ENCODE peak calls at places on chromosomes 13 and 19, in eight cellular contexts. M is heart left ventricle; F is esophagus squamous epithelium; P is CD8-positive, alpha-beta T cell; Q is HCT116; U is testis; J is ovary; W is heart right ventricle. B is an unnamed sample. For H3K36me3, the result is how much of the 10 kb centered on the place peaks cover.

GRCh38 chr13:48220592-48221300 is 12.3 kb upstream of the ITM2B start:
- DNase-seq in M (no peak), F (no peak), P (no peak), Q (no peak), U (no peak), J (peak), W (no peak), B (no peak)

GRCh38 chr13:30803791-30804190 is 68.4 kb downstream of the ALOX5AP start:
- DNase-seq in M (no peak), F (no peak), P (no peak), Q (no peak), U (no peak), J (no peak), W (no peak), B (no peak)

GRCh38 chr13:99464441-99464949 is 36.8 kb upstream of the TM9SF2 start:
- DNase-seq in M (no peak), F (no peak), P (peak), Q (no peak), U (no peak), J (no peak), W (no peak), B (no peak)

GRCh38 chr19:51020988-51021651 is 1.6 kb upstream of the KLK10 start:
- DNase-seq in M (no peak), F (no peak), P (no peak), Q (no peak), U (peak), J (peak), W (no peak), B (peak)

GRCh38 chr19:31560021-31560770 is 211.0 kb upstream of the TSHZ3 start:
- DNase-seq in M (no peak), F (no peak), P (no peak), Q (no peak), U (no peak), J (no peak), W (no peak), B (no peak)

GRCh38 chr13:87094646-87095045 is 576.5 kb upstream of the SLITRK5 start:
- DNase-seq in M (no peak), F (no peak), P (no peak), Q (no peak), U (no peak), J (no peak), W (no peak), B (no peak)

GRCh38 chr19:43957891-43958290 is 6.9 kb downstream of the ZNF221 start:
- DNase-seq in M (no peak), F (no peak), P (no peak), Q (no peak), U (no peak), J (no peak), W (no peak), B (no peak)

GRCh38 chr13:101949681-101950080 is 452.2 kb downstream of the FGF14 start:
- DNase-seq in M (no peak), F (no peak), P (no peak), Q (no peak), U (no peak), J (no peak), W (no peak), B (no peak)

GRCh38 chr13:113183450-113184129 is 24.9 kb downstream of the PCID2 start:
- DNase-seq in M (no peak), F (no peak), P (no peak), Q (no peak), U (no peak), J (no peak), W (no peak), B (no peak)

GRCh38 chr19:36106991-36107390 is 4.0 kb upstream of the OVOL3 start:
- DNase-seq in M (no peak), F (no peak), P (no peak), Q (no peak), U (no peak), J (no peak), W (no peak), B (no peak)

GRCh38 chr13:33351324-33351723 is 65.8 kb upstream of the STARD13 start:
- DNase-seq in M (peak), F (no peak), P (no peak), Q (peak), U (no peak), J (no peak), W (no peak), B (no peak)

GRCh38 chr13:94928127-94928526 is 215.8 kb upstream of the SOX21 start:
- DNase-seq in M (no peak), F (no peak), P (no peak), Q (no peak), U (no peak), J (no peak), W (no peak), B (no peak)

GRCh38 chr13:38902551-38902950 is 88.1 kb downstream of the STOML3 start:
- DNase-seq in M (no peak), F (no peak), P (no peak), Q (no peak), U (no peak), J (no peak), W (no peak), B (no peak)

GRCh38 chr19:42487025-42487797 is 41.1 kb downstream of the CEACAM1 start:
- DNase-seq in M (no peak), F (no peak), P (no peak), Q (no peak), U (peak), J (no peak), W (no peak), B (no peak)

GRCh38 chr19:19459707-19460251 is 54.3 kb downstream of the GATAD2A start:
- DNase-seq in M (peak), F (no peak), P (peak), Q (no peak), U (no peak), J (no peak), W (no peak), B (peak)

GRCh38 chr19:6801397-6802086 is 29.0 kb downstream of the VAV1 start:
- DNase-seq in M (peak), F (peak), P (peak), Q (peak), U (peak), J (peak), W (peak), B (peak)

GRCh38 chr19:45716314-45717130 is 14.2 kb downstream of the FBXO46 start:
- DNase-seq in M (no peak), F (no peak), P (no peak), Q (no peak), U (peak), J (peak), W (no peak), B (no peak)

GRCh38 chr13:84137292-84137691 is 255.0 kb upstream of the SLITRK1 start:
- DNase-seq in M (no peak), F (no peak), P (peak), Q (no peak), U (no peak), J (no peak), W (no peak), B (no peak)

GRCh38 chr19:12730054-12730453 is 4.4 kb downstream of the TRIR start:
- DNase-seq in M (no peak), F (no peak), P (no peak), Q (no peak), U (no peak), J (no peak), W (no peak), B (no peak)
- H3K36me3 ChIP-seq in M (under half), F (under half), P (under half), Q (under half), U (under half), J (under half), W (under half), B (under half)

GRCh38 chr13:110409581-110409992 is 102.5 kb downstream of the COL4A2 start:
- DNase-seq in M (no peak), F (no peak), P (no peak), Q (no peak), U (no peak), J (no peak), W (no peak), B (no peak)

GRCh38 chr13:110407531-110407930 is 100.4 kb downstream of the COL4A2 start:
- DNase-seq in M (no peak), F (no peak), P (no peak), Q (no peak), U (no peak), J (no peak), W (no peak), B (no peak)

GRCh38 chr13:110405597-110406450 is 98.7 kb downstream of the COL4A2 start:
- DNase-seq in M (no peak), F (no peak), P (no peak), Q (no peak), U (no peak), J (no peak), W (no peak), B (no peak)

GRCh38 chr13:110408286-110408685 is 101.2 kb downstream of the COL4A2 start:
- DNase-seq in M (no peak), F (no peak), P (no peak), Q (no peak), U (no peak), J (no peak), W (no peak), B (no peak)

GRCh38 chr13:110407021-110407420 is 99.9 kb downstream of the COL4A2 start:
- DNase-seq in M (no peak), F (no peak), P (no peak), Q (no peak), U (no peak), J (no peak), W (no peak), B (no peak)
- TF ChIP-seq CTCF in M (no peak), F (no peak), P (no peak), Q (no peak), U (no peak), J (no peak), W (no peak), B (no peak)

DNA sequence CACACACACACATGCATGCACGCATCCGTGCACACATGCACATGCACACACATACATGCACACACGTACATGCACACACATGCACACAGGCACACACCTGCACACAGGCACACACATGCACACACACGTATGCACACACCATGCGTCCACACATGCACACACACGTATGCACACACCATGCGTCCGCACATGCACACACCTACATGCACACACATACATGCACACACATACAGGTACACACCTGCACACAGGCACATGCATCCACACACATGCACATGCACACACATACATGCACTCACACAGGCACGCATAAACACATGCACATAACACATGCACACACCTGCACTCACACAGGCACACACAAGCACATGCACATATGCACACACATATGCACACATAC is 112.1 kb downstream of the DPF1 start:
- DNase-seq in M (no peak), F (no peak), P (no peak), Q (no peak), U (no peak), J (no peak), W (no peak), B (no peak)
- H3K36me3 ChIP-seq in M (half or more), F (under half), P (under half), Q (under half), U (under half), J (under half), W (under half), B (half or more)

DNA sequence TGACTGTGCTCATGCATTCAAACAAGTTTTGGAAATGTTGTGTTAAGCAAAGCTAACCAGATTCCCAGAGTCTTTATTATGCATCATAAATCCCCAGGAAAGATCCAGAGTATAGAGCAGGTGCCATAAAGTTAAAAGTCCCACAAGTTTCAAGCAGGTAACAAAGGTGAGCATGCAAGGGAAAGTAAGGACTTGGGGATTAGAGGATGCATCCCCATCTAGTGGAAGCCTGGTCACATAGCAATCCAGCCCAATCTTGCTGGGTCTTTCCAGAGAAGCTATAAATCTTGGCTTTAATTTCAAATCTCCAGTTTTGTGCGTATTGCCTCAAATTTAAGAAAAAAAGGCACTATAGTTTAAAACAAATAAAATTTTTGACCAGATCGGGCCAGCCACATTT is 72.7 kb downstream of the ZNF254 start:
- DNase-seq in M (no peak), F (no peak), P (no peak), Q (no peak), U (no peak), J (no peak), W (no peak), B (no peak)
- TF ChIP-seq CTCF in M (no peak), F (no peak), P (no peak), Q (peak), U (no peak), J (no peak), W (peak), B (no peak)

DNA sequence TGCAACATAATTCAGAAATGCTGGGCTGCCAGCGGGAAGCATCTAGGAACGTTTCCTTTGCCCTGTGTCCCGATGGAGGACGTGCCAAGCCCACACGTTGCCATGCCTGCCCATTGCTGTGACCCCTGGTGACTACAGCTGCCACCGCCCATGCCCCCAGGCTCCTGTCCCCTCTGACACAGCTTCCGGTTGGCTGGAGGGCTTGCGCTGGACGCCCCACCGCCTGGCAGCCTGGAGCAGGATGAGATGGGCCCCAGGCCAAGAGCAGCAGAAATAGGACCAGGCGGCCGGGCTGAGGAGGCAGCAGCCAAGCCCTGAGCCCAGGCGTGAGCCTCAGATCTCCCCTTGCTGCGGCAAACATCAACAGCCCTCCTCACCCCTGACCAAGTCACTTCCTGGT is 125.9 kb downstream of the COL4A2 start:
- DNase-seq in M (peak), F (no peak), P (no peak), Q (no peak), U (no peak), J (no peak), W (peak), B (no peak)
- H3K36me3 ChIP-seq in M (half or more), F (under half), P (under half), Q (under half), U (under half), J (under half), W (under half), B (half or more)

B was measured in stomach.